ENCODE peak calls at places on chromosomes 3 and 15, in eight cellular contexts. D is activated CD8-positive, alpha-beta memory T cell treated with anti-CD3 and anti-CD28 coated beads, Interleukin-2, amount 50 U/mL, for 48 hours; X is BJ; G is Panc1; E is NCI-H1092; C is coronary artery; S is hypothalamus; L is cardiac fibroblast. I is an unnamed sample.

GRCh38 chr3:127418560-127419099 is 130.8 kb upstream of the PRR20G start:
- DNase-seq in D (no peak), X (no peak), G (no peak), E (no peak), C (no peak), S (no peak), L (no peak), I (no peak)

GRCh38 chr15:45635191-45635638 is 386 bp downstream of the SQOR start:
- DNase-seq in D (no peak), X (no peak), G (no peak), E (no peak), C (peak), S (peak), L (peak), I (peak)

GRCh38 chr3:132255041-132255745 is 62.0 kb upstream of the ACP3 start:
- DNase-seq in D (no peak), X (peak), G (no peak), E (no peak), C (no peak), S (no peak), L (peak), I (no peak)

GRCh38 chr15:68972201-68973065 is 42.1 kb upstream of the NOX5 start:
- DNase-seq in D (no peak), X (no peak), G (no peak), E (no peak), C (no peak), S (no peak), L (no peak), I (no peak)

GRCh38 chr3:110741891-110742290 is 329.7 kb upstream of the NECTIN3 start:
- DNase-seq in D (no peak), X (no peak), G (no peak), E (no peak), C (no peak), S (no peak), L (no peak), I (no peak)

GRCh38 chr3:112813723-112814171 is 32.9 kb downstream of the CD200R1L start:
- DNase-seq in D (no peak), X (peak), G (no peak), E (no peak), C (no peak), S (no peak), L (peak), I (no peak)

GRCh38 chr15:75904241-75904631 is 558 bp downstream of the FBXO22 start:
- DNase-seq in D (no peak), X (no peak), G (no peak), E (peak), C (no peak), S (no peak), L (peak), I (peak)

GRCh38 chr15:77915261-77915960 is 162.1 kb downstream of the TBC1D2B start:
- DNase-seq in D (peak), X (no peak), G (no peak), E (no peak), C (peak), S (no peak), L (no peak), I (peak)

GRCh38 chr3:64016941-64017620 is 6.2 kb downstream of the PSMD6 start:
- DNase-seq in D (no peak), X (no peak), G (no peak), E (no peak), C (no peak), S (no peak), L (no peak), I (no peak)

GRCh38 chr3:22542311-22542710 is 660.8 kb upstream of the UBE2E2 start:
- DNase-seq in D (no peak), X (no peak), G (no peak), E (no peak), C (no peak), S (no peak), L (peak), I (no peak)

GRCh38 chr15:35127717-35128116 is 42.6 kb upstream of the NANOGP8 start:
- DNase-seq in D (no peak), X (no peak), G (no peak), E (no peak), C (no peak), S (no peak), L (no peak), I (no peak)

GRCh38 chr15:43529587-43530345 is 12.4 kb downstream of the MAP1A start:
- DNase-seq in D (no peak), X (no peak), G (no peak), E (no peak), C (no peak), S (no peak), L (no peak), I (no peak)

GRCh38 chr3:37163262-37164020 is 10.9 kb downstream of the LRRFIP2 start:
- DNase-seq in D (peak), X (peak), G (no peak), E (no peak), C (no peak), S (no peak), L (peak), I (no peak)

GRCh38 chr3:193711523-193711963 is 118.5 kb downstream of the OPA1 start:
- DNase-seq in D (no peak), X (no peak), G (no peak), E (no peak), C (no peak), S (no peak), L (no peak), I (no peak)

GRCh38 chr3:108959017-108959416 is 5.3 kb upstream of the GUCA1C start:
- DNase-seq in D (no peak), X (no peak), G (no peak), E (no peak), C (no peak), S (no peak), L (no peak), I (peak)

GRCh38 chr3:164879201-164879600 is 199.1 kb downstream of the SI start:
- DNase-seq in D (no peak), X (no peak), G (no peak), E (no peak), C (no peak), S (no peak), L (no peak), I (no peak)

GRCh38 chr3:122621112-122621511 is 43.7 kb downstream of the PARP15 start:
- DNase-seq in D (no peak), X (no peak), G (no peak), E (no peak), C (no peak), S (no peak), L (no peak), I (no peak)

GRCh38 chr3:57974796-57975388 is 33.3 kb upstream of the FLNB start:
- DNase-seq in D (no peak), X (peak), G (peak), E (no peak), C (no peak), S (no peak), L (peak), I (no peak)